ENCODE peak calls at places on chromosomes 2 and 18, in seven cellular contexts. K is breast epithelium; A is NT2/D1; B is CD8-positive, alpha-beta memory T cell; D is transverse colon; W is lower lobe of right lung; V is OCI-LY7. R is an unnamed sample. For H3K4me1, the result is how much of the 10 kb centered on the place peaks cover.

GRCh38 chr2:168528016-168528415 is 71.9 kb downstream of the CERS6 start:
- DNase-seq in K (no peak), A (no peak), B (no peak), D (no peak), W (no peak), V (no peak), R (no peak)

GRCh38 chr2:214652473-214652872 is 157.0 kb downstream of the BARD1 start:
- DNase-seq in K (no peak), A (no peak), B (no peak), D (no peak), W (no peak), V (no peak), R (no peak)

GRCh38 chr2:48356701-48357322 is 173.1 kb upstream of the STON1 start:
- DNase-seq in K (no peak), A (no peak), B (no peak), D (no peak), W (no peak), V (peak), R (no peak)

GRCh38 chr2:86439879-86440630 is 1.1 kb upstream of the KDM3A start:
- DNase-seq in K (no peak), A (no peak), B (no peak), D (no peak), W (no peak), V (peak), R (no peak)

GRCh38 chr18:50796495-50796894 is 23.3 kb downstream of the MRO start:
- DNase-seq in K (no peak), A (no peak), B (no peak), D (no peak), W (no peak), V (no peak), R (no peak)

GRCh38 chr2:80499095-80499494 is 194.5 kb upstream of the LRRTM1 start:
- DNase-seq in K (no peak), A (no peak), B (no peak), D (peak), W (no peak), V (peak), R (no peak)

GRCh38 chr18:28995319-28995718 is 818.4 kb upstream of the CDH2 start:
- DNase-seq in K (no peak), A (no peak), B (no peak), D (no peak), W (no peak), V (no peak), R (no peak)

GRCh38 chr2:31812051-31812798 is 198.6 kb downstream of the MEMO1 start:
- DNase-seq in K (no peak), A (no peak), B (no peak), D (no peak), W (no peak), V (peak), R (peak)

GRCh38 chr18:36139251-36139650 is 9.6 kb downstream of the ELP2 start:
- DNase-seq in K (no peak), A (no peak), B (no peak), D (no peak), W (no peak), V (no peak), R (no peak)

GRCh38 chr2:128594273-128594910 is 275.7 kb upstream of the HS6ST1 start:
- DNase-seq in K (no peak), A (no peak), B (no peak), D (no peak), W (no peak), V (no peak), R (no peak)

GRCh38 chr2:128596453-128597430 is 278.1 kb upstream of the HS6ST1 start:
- DNase-seq in K (no peak), A (no peak), B (no peak), D (no peak), W (no peak), V (no peak), R (no peak)

GRCh38 chr2:128594953-128595677 is 276.4 kb upstream of the HS6ST1 start:
- DNase-seq in K (no peak), A (no peak), B (no peak), D (peak), W (no peak), V (no peak), R (no peak)

GRCh38 chr2:128593518-128594272 is 275.0 kb upstream of the HS6ST1 start:
- DNase-seq in K (no peak), A (no peak), B (no peak), D (no peak), W (no peak), V (no peak), R (peak)

DNA sequence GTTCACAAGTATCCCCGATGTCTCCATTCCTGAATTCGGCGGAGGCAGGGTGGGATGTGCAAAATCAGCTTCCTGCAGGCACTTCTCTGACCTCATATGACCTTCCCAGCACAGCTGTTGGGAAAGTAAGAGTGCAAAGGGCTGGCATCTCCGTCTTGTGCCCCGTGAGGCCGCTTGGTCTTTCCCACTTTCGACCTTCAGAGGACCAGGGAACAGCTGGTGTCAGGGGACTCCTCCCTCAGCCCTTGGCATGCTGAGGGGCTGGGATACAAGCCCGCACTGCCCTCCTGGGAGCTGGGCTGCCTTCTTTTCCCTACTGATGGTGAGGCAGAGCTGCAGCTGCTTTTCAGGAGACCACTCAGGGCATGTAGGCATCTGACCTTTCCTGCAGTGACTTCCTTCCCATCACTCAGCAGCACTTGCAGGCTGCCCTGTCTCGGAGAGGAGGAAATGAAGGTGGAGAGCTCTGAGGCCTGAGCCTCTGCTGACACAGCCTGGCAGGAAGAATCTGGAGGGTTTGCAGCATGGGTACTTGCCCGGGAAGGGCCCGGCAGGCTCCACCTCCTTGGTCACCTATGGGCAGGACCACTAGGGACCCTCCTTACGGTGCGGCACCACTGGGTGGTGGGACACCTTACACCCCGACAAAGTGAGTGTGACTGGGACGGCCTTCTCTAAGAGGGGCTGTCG is 277.2 kb upstream of the HS6ST1 start:
- DNase-seq in K (no peak), A (no peak), B (no peak), D (no peak), W (no peak), V (no peak), R (no peak)
- H3K4me1 ChIP-seq in K (under half), A (under half), B (under half), D (under half), W (under half), V (under half), R (under half)

GRCh38 chr2:65353046-65353445 is 79.4 kb downstream of the SPRED2 start:
- DNase-seq in K (no peak), A (no peak), B (no peak), D (no peak), W (no peak), V (no peak), R (no peak)

GRCh38 chr2:65350714-65351113 is 81.7 kb downstream of the SPRED2 start:
- DNase-seq in K (no peak), A (no peak), B (no peak), D (no peak), W (no peak), V (peak), R (peak)

GRCh38 chr2:65353927-65354326 is 78.5 kb downstream of the SPRED2 start:
- DNase-seq in K (no peak), A (no peak), B (no peak), D (peak), W (no peak), V (no peak), R (no peak)

GRCh38 chr2:65351234-65351947 is 81.0 kb downstream of the SPRED2 start:
- DNase-seq in K (no peak), A (no peak), B (no peak), D (no peak), W (no peak), V (no peak), R (no peak)

GRCh38 chr2:65351948-65352595 is 80.3 kb downstream of the SPRED2 start:
- DNase-seq in K (no peak), A (no peak), B (no peak), D (no peak), W (no peak), V (no peak), R (no peak)
- H3K4me1 ChIP-seq in K (under half), A (under half), B (under half), D (under half), W (half or more), V (half or more), R (under half)

GRCh38 chr2:227510620-227510958 is 38.6 kb downstream of the AGFG1 start:
- DNase-seq in K (no peak), A (no peak), B (no peak), D (no peak), W (no peak), V (no peak), R (no peak)
- H3K4me1 ChIP-seq in K (under half), A (under half), B (half or more), D (under half), W (half or more), V (under half), R (under half)

GRCh38 chr2:98480598-98480997 is 35.9 kb downstream of the INPP4A start:
- DNase-seq in K (no peak), A (no peak), B (no peak), D (no peak), W (no peak), V (no peak), R (no peak)
- H3K4me1 ChIP-seq in K (under half), A (under half), B (half or more), D (half or more), W (half or more), V (under half), R (half or more)

GRCh38 chr2:69195706-69196105 is 182.7 kb downstream of the ANTXR1 start:
- DNase-seq in K (no peak), A (no peak), B (no peak), D (no peak), W (no peak), V (no peak), R (no peak)
- H3K4me1 ChIP-seq in K (under half), A (under half), B (under half), D (under half), W (under half), V (under half), R (under half)

GRCh38 chr2:9214866-9215265 is 8.3 kb downstream of the ASAP2 start:
- DNase-seq in K (no peak), A (no peak), B (no peak), D (no peak), W (no peak), V (no peak), R (no peak)
- H3K4me1 ChIP-seq in K (under half), A (under half), B (under half), D (under half), W (under half), V (under half), R (under half)

GRCh38 chr2:172434821-172435607 is 7.6 kb downstream of the ITGA6 start:
- DNase-seq in K (no peak), A (peak), B (peak), D (no peak), W (no peak), V (peak), R (peak)
- H3K4me1 ChIP-seq in K (under half), A (under half), B (half or more), D (under half), W (half or more), V (under half), R (half or more)

R was measured in naive thymus-derived CD4-positive, alpha-beta T cell.